ENCODE peak calls at places on chromosomes 6 and 20, in five cellular contexts. E, X, Y, I and W are unnamed samples.

GRCh38 chr6:160386869-160387518 is 38.8 kb downstream of the SLC22A3 start:
- DNase-seq in E (no peak), X (no peak), Y (peak; percentile 46), I (peak; percentile 19), W (peak; percentile 41)

GRCh38 chr20:37358366-37359150 is 12.6 kb downstream of the SRC start:
- DNase-seq in E (no peak), X (no peak), Y (no peak), I (no peak), W (peak; percentile 91)

GRCh38 chr20:19824861-19825260 is 66.8 kb downstream of the RIN2 start:
- DNase-seq in E (no peak), X (no peak), Y (no peak), I (no peak), W (no peak)

GRCh38 chr6:80771941-80772340 is 665.5 kb downstream of the BCKDHB start:
- DNase-seq in E (no peak), X (no peak), Y (no peak), I (peak; percentile 21), W (no peak)

GRCh38 chr6:16805190-16805860 is 44.1 kb upstream of the ATXN1 start:
- DNase-seq in E (no peak), X (no peak), Y (no peak), I (no peak), W (no peak)

GRCh38 chr6:42120895-42121865 is 21.2 kb downstream of the C6orf132 start:
- DNase-seq in E (no peak), X (no peak), Y (no peak), I (no peak), W (no peak)

GRCh38 chr6:501891-502601 is 110.5 kb downstream of the IRF4 start:
- DNase-seq in E (no peak), X (peak; percentile 44), Y (no peak), I (no peak), W (no peak)

GRCh38 chr6:119742188-119742803 is 392.7 kb upstream of the MAN1A1 start:
- DNase-seq in E (peak; percentile 16), X (peak; percentile 21), Y (peak; percentile 70), I (peak; percentile 30), W (peak; percentile 10)

GRCh38 chr6:13668291-13668928 is 43.2 kb downstream of the RANBP9 start:
- DNase-seq in E (no peak), X (no peak), Y (no peak), I (no peak), W (no peak)

GRCh38 chr20:2946988-2947961 is 74.0 kb downstream of the PTPRA start:
- DNase-seq in E (no peak), X (no peak), Y (no peak), I (no peak), W (peak; percentile 12)

GRCh38 chr6:47400581-47400980 is 77.0 kb upstream of the CD2AP start:
- DNase-seq in E (no peak), X (no peak), Y (no peak), I (no peak), W (no peak)

GRCh38 chr20:44646641-44647274 is 4.7 kb downstream of the ADA start:
- DNase-seq in E (no peak), X (no peak), Y (no peak), I (no peak), W (no peak)

GRCh38 chr6:27452496-27452897 is 20.4 kb downstream of the ZNF184 start:
- DNase-seq in E (no peak), X (no peak), Y (no peak), I (peak; percentile 14), W (no peak)

GRCh38 chr20:8244637-8245036 is 112.6 kb downstream of the PLCB1 start:
- DNase-seq in E (no peak), X (no peak), Y (peak; percentile 25), I (peak; percentile 4), W (peak; percentile 39)

GRCh38 chr20:44471481-44471882 is 4.2 kb upstream of the TTPAL start:
- DNase-seq in E (peak; percentile 69), X (no peak), Y (no peak), I (peak; percentile 29), W (no peak)

GRCh38 chr6:158611600-158612041 is 32.9 kb downstream of the DYNLT1 start:
- DNase-seq in E (no peak), X (no peak), Y (no peak), I (no peak), W (no peak)